ENCODE peak calls at places on chromosomes 6 and 20, in six cellular contexts. X, N, E, L, H and B are unnamed samples.

GRCh38 chr6:11824986-11825385 is 46.4 kb upstream of the ADTRP start:
- DNase-seq in X (peak; percentile 32), N (no peak), E (no peak), L (no peak), H (no peak), B (no peak)

GRCh38 chr6:90953405-90954161 is 366.7 kb upstream of the MAP3K7 start:
- DNase-seq in X (no peak), N (no peak), E (no peak), L (no peak), H (no peak), B (no peak)

GRCh38 chr20:15673206-15673605 is 900.0 kb downstream of the KIF16B start:
- DNase-seq in X (peak; percentile 73), N (no peak), E (no peak), L (peak; percentile 22), H (no peak), B (no peak)

GRCh38 chr20:63051186-63051860 is 44.6 kb upstream of the BHLHE23 start:
- DNase-seq in X (no peak), N (no peak), E (no peak), L (no peak), H (no peak), B (no peak)

GRCh38 chr6:107662333-107662732 is 161.8 kb downstream of the SCML4 start:
- DNase-seq in X (no peak), N (no peak), E (no peak), L (no peak), H (no peak), B (no peak)

GRCh38 chr6:37516920-37517405 is 17.3 kb upstream of the CCDC167 start:
- DNase-seq in X (no peak), N (no peak), E (no peak), L (no peak), H (no peak), B (no peak)

GRCh38 chr6:74606488-74607135 is 599.2 kb downstream of the COL12A1 start:
- DNase-seq in X (peak; percentile 97), N (no peak), E (peak; percentile 48), L (peak; percentile 94), H (no peak), B (no peak)

GRCh38 chr6:92043782-92044181 is 1375.6 kb downstream of the EPHA7 start:
- DNase-seq in X (no peak), N (no peak), E (no peak), L (no peak), H (no peak), B (no peak)

GRCh38 chr6:20691185-20691584 is 156.9 kb downstream of the CDKAL1 start:
- DNase-seq in X (no peak), N (no peak), E (no peak), L (no peak), H (no peak), B (no peak)

GRCh38 chr6:33975631-33976424 is 170.1 kb downstream of the GRM4 start:
- DNase-seq in X (no peak), N (peak; percentile 41), E (no peak), L (no peak), H (no peak), B (no peak)

GRCh38 chr20:34364013-34364382 is 925 bp downstream of the ITCH start:
- DNase-seq in X (peak; percentile 35), N (no peak), E (peak; percentile 44), L (peak; percentile 53), H (no peak), B (no peak)

GRCh38 chr6:103707596-103708325 is 1152.0 kb downstream of the HACE1 start:
- DNase-seq in X (no peak), N (no peak), E (no peak), L (no peak), H (no peak), B (no peak)

GRCh38 chr6:64034840-64035656 is 399.4 kb downstream of the PHF3 start:
- DNase-seq in X (no peak), N (no peak), E (no peak), L (peak; percentile 8), H (no peak), B (no peak)

GRCh38 chr6:121917834-121918559 is 481.5 kb upstream of the HSF2 start:
- DNase-seq in X (peak; percentile 24), N (no peak), E (no peak), L (no peak), H (no peak), B (no peak)

GRCh38 chr6:144883915-144884314 is 598.8 kb downstream of the UTRN start:
- DNase-seq in X (no peak), N (no peak), E (no peak), L (no peak), H (no peak), B (no peak)

GRCh38 chr6:98016565-98016964 is 733.5 kb upstream of the MMS22L start:
- DNase-seq in X (no peak), N (no peak), E (no peak), L (no peak), H (no peak), B (no peak)

GRCh38 chr6:16139541-16139940 is 10.7 kb downstream of the MYLIP start:
- DNase-seq in X (no peak), N (no peak), E (peak; percentile 32), L (no peak), H (no peak), B (no peak)

GRCh38 chr6:142359271-142359960 is 57.6 kb downstream of the ADGRG6 start:
- DNase-seq in X (no peak), N (no peak), E (no peak), L (no peak), H (no peak), B (no peak)

GRCh38 chr6:169070506-169071176 is 183.0 kb downstream of the THBS2 start:
- DNase-seq in X (peak; percentile 100), N (no peak), E (no peak), L (peak; percentile 98), H (peak; percentile 98), B (no peak)
- TF ChIP-seq CTCF in X (no peak), N (no peak), E (no peak), L (peak; percentile 23), H (no peak), B (no peak)

GRCh38 chr6:1315560-1316386 is 3.9 kb downstream of the FOXQ1 start:
- DNase-seq in X (no peak), N (no peak), E (no peak), L (no peak), H (no peak), B (no peak)

GRCh38 chr6:1317302-1317815 is 5.5 kb downstream of the FOXQ1 start:
- DNase-seq in X (no peak), N (no peak), E (no peak), L (no peak), H (no peak), B (no peak)

GRCh38 chr6:1315201-1315559 is 3.3 kb downstream of the FOXQ1 start:
- DNase-seq in X (no peak), N (no peak), E (no peak), L (no peak), H (no peak), B (no peak)

GRCh38 chr6:1318036-1318435 is 6.1 kb downstream of the FOXQ1 start:
- DNase-seq in X (no peak), N (no peak), E (no peak), L (no peak), H (no peak), B (no peak)

GRCh38 chr6:1316482-1317220 is 4.8 kb downstream of the FOXQ1 start:
- DNase-seq in X (no peak), N (peak; percentile 48), E (peak; percentile 21), L (no peak), H (no peak), B (peak; percentile 50)
- TF ChIP-seq CTCF in X (no peak), N (no peak), E (no peak), L (no peak), H (no peak), B (peak; percentile 28)

GRCh38 chr6:128519931-128520435 is 416 bp downstream of the PTPRK start:
- DNase-seq in X (peak; percentile 56), N (no peak), E (peak; percentile 73), L (no peak), H (no peak), B (peak; percentile 52)

GRCh38 chr6:128521302-128521632 is 868 bp upstream of the PTPRK start:
- DNase-seq in X (no peak), N (no peak), E (no peak), L (peak; percentile 46), H (no peak), B (no peak)

GRCh38 chr6:128520436-128521301 is at the start of gene PTPRK:
- DNase-seq in X (peak; percentile 84), N (peak; percentile 94), E (peak; percentile 97), L (peak; percentile 95), H (no peak), B (peak; percentile 92)

GRCh38 chr6:128518531-128519131 is 1.8 kb downstream of the PTPRK start:
- DNase-seq in X (no peak), N (no peak), E (peak; percentile 44), L (no peak), H (no peak), B (no peak)

DNA sequence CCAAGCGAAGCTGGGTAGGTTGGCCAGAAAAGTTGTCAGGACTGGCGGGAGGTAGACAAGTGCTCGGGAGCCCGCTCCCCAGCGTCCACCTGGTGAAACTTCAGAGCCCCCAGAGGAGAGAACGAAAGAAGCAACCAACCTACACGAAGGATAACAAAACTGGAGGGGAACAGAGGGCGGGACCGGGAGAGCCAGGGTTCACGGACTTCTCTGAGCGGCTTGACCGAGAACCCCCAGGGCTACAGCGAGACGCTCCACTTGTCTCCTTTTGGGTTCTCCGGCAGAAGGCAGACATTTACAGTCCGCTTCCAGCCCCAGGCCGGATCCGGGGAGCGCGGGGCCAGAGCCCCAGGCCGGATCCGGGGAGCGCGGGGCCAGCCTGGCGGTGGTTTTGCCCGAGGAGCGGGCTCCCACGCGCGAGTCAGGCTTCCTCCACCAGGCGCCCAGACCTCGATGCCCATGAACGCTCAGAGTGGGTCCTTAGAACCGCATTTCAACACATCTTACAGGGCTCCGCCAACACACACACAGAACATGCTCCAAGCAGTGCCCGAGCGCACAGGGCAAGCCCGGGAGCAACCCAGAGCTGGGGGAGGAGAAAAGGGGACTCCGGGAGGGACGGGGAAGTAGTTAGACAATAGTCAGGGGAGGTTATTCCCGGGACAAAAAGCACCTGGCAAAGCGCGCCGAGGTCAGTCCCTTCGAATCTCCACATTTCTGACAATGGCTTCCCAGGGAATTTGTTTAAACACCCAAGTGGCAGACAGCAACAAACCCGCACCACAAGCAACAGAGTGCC is 1.1 kb downstream of the PTPRK start:
- DNase-seq in X (peak; percentile 45), N (peak; percentile 44), E (peak; percentile 62), L (peak; percentile 55), H (no peak), B (peak; percentile 28)
- TF ChIP-seq CTCF in X (peak; percentile 7), N (no peak), E (peak; percentile 18), L (peak; percentile 14), H (peak; percentile 52), B (peak; percentile 35)

GRCh38 chr6:79076160-79076559 is 1.9 kb downstream of the PHIP start:
- DNase-seq in X (peak; percentile 8), N (no peak), E (no peak), L (peak; percentile 14), H (no peak), B (no peak)
- TF ChIP-seq CTCF in X (no peak), N (no peak), E (no peak), L (no peak), H (no peak), B (no peak)